ENCODE peak calls at places on chromosome 11, in nine cellular contexts. Y, O, A, V, I, E, K, W and D are unnamed samples.

GRCh38 chr11:96235725-96236124 is 107.3 kb downstream of the MAML2 start:
- DNase-seq in E (no peak), K (no peak), I (no peak), V (no peak), Y (no peak), W (peak; percentile 44), O (no peak), A (no peak), D (no peak)

GRCh38 chr11:120682866-120683265 is 171.3 kb downstream of the GRIK4 start:
- DNase-seq in K (peak; percentile 5), O (no peak), Y (no peak), I (no peak), V (no peak), E (peak; percentile 78), W (no peak), A (no peak), D (no peak)

GRCh38 chr11:101269390-101269789 is 139.8 kb upstream of the PGR start:
- DNase-seq in Y (no peak), I (no peak), A (no peak), V (no peak), O (no peak), W (no peak), E (no peak), K (no peak), D (no peak)

GRCh38 chr11:119262668-119263351 is 54.1 kb downstream of the MCAM start:
- DNase-seq in W (no peak), E (peak; percentile 46), K (no peak), I (no peak), A (no peak), Y (no peak), O (no peak), V (no peak), D (no peak)

GRCh38 chr11:72598901-72599300 is 75.3 kb downstream of the PDE2A start:
- DNase-seq in A (peak; percentile 61), I (peak; percentile 40), E (peak; percentile 14), W (peak; percentile 54), O (peak; percentile 85), K (peak; percentile 72), V (no peak), Y (peak; percentile 35), D (peak; percentile 76)

GRCh38 chr11:117044287-117045035 is 53.8 kb downstream of the SIK3 start:
- DNase-seq in A (no peak), O (no peak), E (no peak), K (no peak), W (no peak), I (no peak), Y (no peak), V (no peak), D (no peak)

GRCh38 chr11:68659158-68659921 is 25.0 kb upstream of the GAL start:
- DNase-seq in A (no peak), I (peak; percentile 66), W (peak; percentile 85), O (no peak), Y (peak; percentile 14), K (peak; percentile 32), V (no peak), E (peak; percentile 95), D (no peak)

GRCh38 chr11:125170406-125171031 is 6.0 kb downstream of the PKNOX2 start:
- DNase-seq in Y (no peak), W (peak; percentile 55), O (peak; percentile 65), I (no peak), K (peak; percentile 26), A (peak; percentile 58), V (no peak), E (peak; percentile 96), D (peak; percentile 45)

GRCh38 chr11:66275396-66275795 is 2.6 kb upstream of the CNIH2 start:
- DNase-seq in O (no peak), V (no peak), E (no peak), Y (no peak), W (no peak), I (no peak), A (no peak), K (no peak), D (no peak)

GRCh38 chr11:13772223-13773046 is 104.0 kb downstream of the FAR1 start:
- DNase-seq in W (peak; percentile 76), A (peak; percentile 79), E (peak; percentile 57), V (peak; percentile 90), O (peak; percentile 81), Y (no peak), K (no peak), I (peak; percentile 12), D (peak; percentile 20)

GRCh38 chr11:2084721-2085120 is 54.5 kb downstream of the IGF2 start:
- DNase-seq in Y (no peak), K (no peak), V (no peak), O (no peak), I (no peak), A (no peak), W (no peak), E (no peak), D (no peak)

GRCh38 chr11:57214494-57214893 is 22.6 kb downstream of the APLNR start:
- DNase-seq in Y (no peak), V (no peak), A (peak; percentile 35), E (peak; percentile 91), K (no peak), W (peak; percentile 26), O (no peak), I (no peak), D (no peak)

GRCh38 chr11:107538821-107539220 is 26.7 kb downstream of the ALKBH8 start:
- DNase-seq in O (no peak), W (no peak), V (no peak), E (peak; percentile 34), Y (no peak), K (no peak), A (no peak), I (no peak), D (no peak)

GRCh38 chr11:34727228-34727737 is 106.4 kb downstream of the EHF start:
- DNase-seq in O (no peak), Y (no peak), I (no peak), A (no peak), V (no peak), E (no peak), K (no peak), W (no peak), D (no peak)

GRCh38 chr11:43071338-43071737 is 240.5 kb upstream of the API5 start:
- DNase-seq in I (no peak), V (no peak), E (no peak), A (no peak), O (no peak), K (peak; percentile 73), W (peak; percentile 13), Y (no peak), D (no peak)

GRCh38 chr11:124745835-124746620 is 6.0 kb downstream of the VSIG2 start:
- DNase-seq in O (peak; percentile 50), W (peak; percentile 60), V (peak; percentile 56), E (no peak), A (no peak), K (peak; percentile 76), Y (peak; percentile 68), I (peak; percentile 23), D (no peak)

GRCh38 chr11:35066783-35067476 is 72.0 kb upstream of the CD44 start:
- DNase-seq in O (no peak), A (no peak), W (no peak), K (no peak), E (no peak), V (no peak), I (no peak), Y (peak; percentile 25), D (no peak)

GRCh38 chr11:1992111-1992510 is 5.5 kb downstream of the H19 start:
- DNase-seq in W (no peak), Y (no peak), A (no peak), V (no peak), I (no peak), K (no peak), E (no peak), O (no peak), D (no peak)

DNA sequence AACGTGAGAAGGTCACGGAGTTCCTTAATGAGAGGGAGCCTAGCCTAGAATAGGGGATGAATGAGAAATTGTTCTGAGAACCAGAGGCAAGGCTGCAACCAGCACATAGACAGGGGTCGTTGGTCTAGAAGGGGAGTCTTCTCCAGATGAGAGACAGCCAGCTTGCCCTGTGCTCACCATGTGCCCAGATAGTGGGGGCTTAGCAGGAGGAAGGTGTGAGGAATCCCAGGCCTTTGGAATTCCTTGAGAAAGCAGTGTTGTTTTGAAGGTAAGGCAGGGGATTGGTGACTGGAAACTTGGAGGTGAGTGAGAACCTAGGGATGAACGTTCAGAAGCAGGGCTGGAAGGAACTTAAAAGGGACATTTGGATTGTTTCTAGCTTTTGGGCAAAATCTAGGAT is 29.4 kb downstream of the RCOR2 start:
- DNase-seq in E (no peak), K (no peak), I (no peak), O (no peak), Y (no peak), A (no peak), W (no peak), V (no peak), D (no peak)
- H3K4me3 ChIP-seq in E (no peak overlapping the region), K (peak overlapping the region; percentile 56), I (peak overlapping the region; percentile 58), O (no peak overlapping the region), Y (peak overlapping the region; percentile 46), A (no peak overlapping the region), W (no peak overlapping the region), V (peak overlapping the region; percentile 63), D (no peak overlapping the region)

GRCh38 chr11:70402685-70403084 is 4.4 kb downstream of the CTTN start:
- DNase-seq in I (no peak), W (no peak), K (no peak), O (no peak), A (no peak), E (no peak), V (no peak), Y (no peak), D (no peak)
- H3K36me3 ChIP-seq in I (peaks cover 58% of the 10 kb centered on the region), W (no peaks in the 10 kb centered on the region), K (peaks cover 4% of the 10 kb centered on the region), O (no peaks in the 10 kb centered on the region), A (peaks cover 16% of the 10 kb centered on the region), E (peaks cover 12% of the 10 kb centered on the region), V (no peaks in the 10 kb centered on the region), Y (peaks cover 8% of the 10 kb centered on the region), D (peaks cover 22% of the 10 kb centered on the region)

GRCh38 chr11:17651061-17651460 is 68.3 kb upstream of the MYOD1 start:
- DNase-seq in V (no peak), K (no peak), E (no peak), A (no peak), W (no peak), O (no peak), Y (no peak), I (no peak), D (peak; percentile 8)
- H3K4me3 ChIP-seq in V (no peak overlapping the region), K (no peak overlapping the region), E (no peak overlapping the region), A (no peak overlapping the region), W (no peak overlapping the region), O (no peak overlapping the region), Y (no peak overlapping the region), I (no peak overlapping the region), D (no peak overlapping the region)

GRCh38 chr11:76646882-76647534 is 23.5 kb downstream of the LRRC32 start:
- DNase-seq in E (no peak), Y (no peak), A (no peak), V (no peak), K (no peak), O (no peak), W (no peak), I (no peak), D (no peak)

GRCh38 chr11:76649964-76650363 is 20.6 kb downstream of the LRRC32 start:
- DNase-seq in E (no peak), O (no peak), Y (no peak), K (no peak), W (no peak), V (no peak), A (no peak), I (no peak), D (no peak)

GRCh38 chr11:76648061-76648460 is 22.5 kb downstream of the LRRC32 start:
- DNase-seq in V (no peak), E (no peak), O (no peak), I (no peak), W (no peak), Y (no peak), K (peak; percentile 17), A (no peak), D (no peak)

GRCh38 chr11:76652989-76653673 is 17.4 kb downstream of the LRRC32 start:
- DNase-seq in E (no peak), W (no peak), I (no peak), O (no peak), Y (no peak), K (peak; percentile 32), A (no peak), V (no peak), D (no peak)

GRCh38 chr11:76648929-76649328 is 21.6 kb downstream of the LRRC32 start:
- DNase-seq in Y (no peak), K (no peak), E (no peak), I (no peak), V (no peak), A (no peak), O (no peak), W (no peak), D (no peak)
- H3K36me3 ChIP-seq in Y (no peaks in the 10 kb centered on the region), K (no peaks in the 10 kb centered on the region), E (no peaks in the 10 kb centered on the region), I (no peaks in the 10 kb centered on the region), V (no peaks in the 10 kb centered on the region), A (no peaks in the 10 kb centered on the region), O (no peaks in the 10 kb centered on the region), W (no peaks in the 10 kb centered on the region), D (no peaks in the 10 kb centered on the region)